ENCODE peak calls at places on chromosome 17, in nine cellular contexts. W, V, A, C, Q, R, O, B and T are unnamed samples.

GRCh38 chr17:37180371-37180770 is 195.4 kb upstream of the C17orf78 start:
- DNase-seq in O (no peak), V (no peak), W (no peak), B (no peak), R (no peak), A (no peak), Q (no peak), C (no peak), T (no peak)

GRCh38 chr17:21301593-21302550 is 17.4 kb downstream of the MAP2K3 start:
- DNase-seq in V (no peak), O (no peak), B (no peak), R (no peak), C (no peak), W (no peak), Q (no peak), A (no peak), T (no peak)

GRCh38 chr17:78993981-78994671 is 14.4 kb upstream of the LGALS3BP start:
- DNase-seq in C (no peak), A (peak), Q (no peak), V (peak), O (no peak), B (no peak), W (peak), R (peak), T (peak)

GRCh38 chr17:59844884-59845594 is 47.7 kb downstream of the TUBD1 start:
- DNase-seq in O (no peak), V (no peak), W (no peak), R (peak), Q (peak), A (no peak), C (no peak), B (no peak), T (no peak)

GRCh38 chr17:18219016-18219415 is 6.4 kb upstream of the LLGL1 start:
- DNase-seq in R (no peak), W (no peak), B (no peak), C (no peak), Q (no peak), O (no peak), V (no peak), A (peak), T (peak)

GRCh38 chr17:78266771-78267170 is 35.3 kb downstream of the TMEM235 start:
- DNase-seq in R (no peak), W (no peak), C (no peak), V (no peak), B (no peak), O (no peak), Q (no peak), A (no peak), T (no peak)

GRCh38 chr17:51000835-51001638 is 119.6 kb downstream of the SPAG9 start:
- DNase-seq in W (no peak), V (no peak), O (no peak), B (peak), A (no peak), C (peak), Q (peak), R (no peak), T (no peak)

GRCh38 chr17:75628425-75628824 is 4.8 kb upstream of the SMIM5 start:
- DNase-seq in A (no peak), W (no peak), Q (no peak), C (no peak), B (no peak), V (no peak), R (no peak), O (no peak), T (no peak)

GRCh38 chr17:82449136-82449882 is 1.2 kb downstream of the CYBC1 start:
- DNase-seq in V (peak), O (peak), B (no peak), Q (no peak), A (no peak), R (no peak), W (no peak), C (peak), T (peak)

GRCh38 chr17:58960068-58960467 is 146.6 kb downstream of the TRIM37 start:
- DNase-seq in V (no peak), Q (peak), W (no peak), A (no peak), B (peak), C (no peak), R (no peak), O (no peak), T (no peak)

GRCh38 chr17:8598913-8599312 is 31.6 kb downstream of the MYH10 start:
- DNase-seq in B (no peak), R (no peak), A (no peak), W (no peak), C (no peak), O (no peak), V (no peak), Q (no peak), T (no peak)

GRCh38 chr17:30720013-30720471 is 104.5 kb downstream of the CRLF3 start:
- DNase-seq in V (no peak), W (peak), B (no peak), R (peak), C (no peak), A (no peak), Q (no peak), O (peak), T (peak)
- TF ChIP-seq EP300 in V (no peak), W (no peak), B (no peak), R (no peak), C (no peak), A (no peak), Q (no peak), O (no peak), T (no peak)

DNA sequence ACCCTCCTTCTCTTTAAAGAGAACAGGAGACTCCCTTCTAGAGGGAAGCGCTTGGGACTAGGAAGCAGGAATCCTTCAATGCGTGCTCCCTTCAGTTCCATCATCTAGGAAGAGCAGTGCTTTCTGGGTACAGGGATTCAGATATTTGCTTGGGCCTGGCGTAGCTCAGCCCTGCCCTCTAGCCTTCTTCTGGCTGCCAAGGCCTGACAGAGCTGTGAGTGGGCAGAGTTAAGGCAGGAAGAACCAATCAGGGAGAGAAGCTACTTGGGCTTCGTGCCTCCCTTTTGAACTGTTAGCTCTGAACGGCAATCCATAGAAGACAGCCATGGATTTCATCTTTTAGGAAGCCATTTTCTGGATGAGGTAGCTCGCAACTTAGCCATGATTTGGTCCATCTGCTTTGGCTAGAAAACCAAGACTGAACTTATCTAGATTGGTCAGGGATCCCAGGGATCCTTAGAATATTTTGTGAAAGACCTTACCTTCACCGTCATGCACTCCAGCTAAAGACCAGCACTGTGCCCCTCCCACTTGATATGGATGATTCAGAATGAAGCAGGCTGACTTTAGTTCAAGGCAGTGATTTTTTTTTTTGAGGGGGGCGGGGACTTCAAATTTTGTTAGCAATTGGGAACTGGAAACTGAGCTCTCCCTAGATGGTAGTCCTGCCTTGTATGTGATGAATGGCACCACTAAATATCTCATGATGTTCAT is 2.5 kb upstream of the CORO6 start:
- DNase-seq in V (peak), B (no peak), C (no peak), O (no peak), Q (peak), R (peak), A (no peak), W (no peak), T (no peak)
- TF ChIP-seq CTCF in V (no peak), B (no peak), C (no peak), O (no peak), Q (no peak), R (no peak), A (no peak), W (no peak), T (no peak)

DNA sequence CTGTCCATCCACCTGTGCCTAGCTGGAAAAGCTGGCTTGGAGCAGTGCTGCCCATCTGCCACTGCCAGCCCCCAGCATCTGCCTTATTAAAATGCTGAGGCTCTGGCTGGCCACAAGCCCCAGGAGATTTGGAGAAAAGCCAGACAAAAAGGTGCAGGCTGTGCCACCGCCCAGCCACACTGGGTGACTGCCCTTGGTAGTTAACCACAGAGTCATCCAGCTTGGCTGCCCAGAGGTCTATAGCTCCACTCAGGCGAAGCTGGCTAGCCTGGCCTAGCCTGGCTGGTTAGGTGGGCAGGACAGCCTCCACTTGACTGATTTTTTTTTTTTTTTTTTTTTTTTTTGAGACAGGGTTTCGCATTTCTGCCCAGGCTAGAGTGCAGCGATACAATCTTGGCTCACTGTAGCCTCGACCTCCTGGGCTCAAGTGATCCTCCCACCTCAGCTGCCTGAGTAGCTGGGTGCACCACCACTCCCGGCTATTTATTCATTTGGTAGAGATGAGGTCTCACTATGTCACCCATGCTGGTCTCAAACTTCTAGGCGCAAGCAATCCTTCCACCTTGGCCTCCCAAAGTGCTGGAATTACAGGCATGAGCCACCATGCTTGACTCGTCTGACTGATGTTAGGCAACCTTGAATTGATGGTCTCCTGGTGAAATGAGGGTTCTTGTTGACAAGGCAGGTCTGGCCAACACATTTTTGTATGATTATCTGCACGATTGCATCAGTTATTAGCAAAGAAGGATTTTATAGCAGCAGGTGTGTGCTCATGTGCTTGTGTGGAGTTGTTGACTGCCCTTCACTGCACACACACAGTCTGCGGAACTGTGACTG is 103.8 kb downstream of the RAB11FIP4 start:
- DNase-seq in V (no peak), O (peak), C (no peak), W (no peak), Q (no peak), A (no peak), B (no peak), R (no peak), T (peak)
- TF ChIP-seq EP300 in V (no peak), O (no peak), C (no peak), W (no peak), Q (no peak), A (no peak), B (no peak), R (no peak), T (no peak)

GRCh38 chr17:74566132-74566753 is 1.1 kb downstream of the CD300H start:
- DNase-seq in B (peak), C (no peak), Q (peak), R (no peak), O (peak), V (no peak), W (no peak), A (no peak), T (peak)
- TF ChIP-seq CTCF in B (peak), C (peak), Q (peak), R (peak), O (peak), V (peak), W (peak), A (no peak), T (peak)

GRCh38 chr17:46010597-46011186 is 11.6 kb downstream of the STH start:
- DNase-seq in O (no peak), A (no peak), R (no peak), C (no peak), V (no peak), Q (peak), B (peak), W (no peak), T (no peak)

GRCh38 chr17:46012506-46013079 is 13.5 kb downstream of the STH start:
- DNase-seq in V (no peak), O (no peak), C (no peak), Q (no peak), R (no peak), A (no peak), B (no peak), W (no peak), T (no peak)

GRCh38 chr17:46013127-46013501 is 14.1 kb downstream of the STH start:
- DNase-seq in V (no peak), Q (no peak), B (peak), C (no peak), A (no peak), O (no peak), R (no peak), W (no peak), T (no peak)

GRCh38 chr17:46013502-46014165 is 14.6 kb downstream of the STH start:
- DNase-seq in C (no peak), B (peak), W (no peak), A (no peak), O (no peak), Q (no peak), V (no peak), R (no peak), T (no peak)

DNA sequence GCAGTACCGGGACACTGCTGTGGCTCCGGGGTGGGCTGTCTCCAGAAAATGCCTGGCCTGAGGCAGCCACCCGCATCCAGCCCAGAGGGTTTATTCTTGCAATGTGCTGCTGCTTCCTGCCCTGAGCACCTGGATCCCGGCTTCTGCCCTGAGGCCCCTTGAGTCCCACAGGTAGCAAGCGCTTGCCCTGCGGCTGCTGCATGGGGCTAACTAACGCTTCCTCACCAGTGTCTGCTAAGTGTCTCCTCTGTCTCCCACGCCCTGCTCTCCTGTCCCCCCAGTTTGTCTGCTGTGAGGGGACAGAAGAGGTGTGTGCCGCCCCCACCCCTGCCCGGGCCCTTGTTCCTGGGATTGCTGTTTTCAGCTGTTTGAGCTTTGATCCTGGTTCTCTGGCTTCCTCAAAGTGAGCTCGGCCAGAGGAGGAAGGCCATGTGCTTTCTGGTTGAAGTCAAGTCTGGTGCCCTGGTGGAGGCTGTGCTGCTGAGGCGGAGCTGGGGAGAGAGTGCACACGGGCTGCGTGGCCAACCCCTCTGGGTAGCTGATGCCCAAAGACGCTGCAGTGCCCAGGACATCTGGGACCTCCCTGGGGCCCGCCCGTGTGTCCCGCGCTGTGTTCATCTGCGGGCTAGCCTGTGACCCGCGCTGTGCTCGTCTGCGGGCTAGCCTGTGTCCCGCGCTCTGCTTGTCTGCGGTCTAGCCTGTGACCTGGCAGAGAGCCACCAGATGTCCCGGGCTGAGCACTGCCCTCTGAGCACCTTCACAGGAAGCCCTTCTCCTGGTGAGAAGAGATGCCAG is 12.9 kb downstream of the STH start:
- DNase-seq in V (no peak), W (no peak), A (no peak), R (no peak), B (no peak), O (no peak), C (no peak), Q (no peak), T (no peak)
- TF ChIP-seq EP300 in V (no peak), W (no peak), A (no peak), R (no peak), B (no peak), O (no peak), C (no peak), Q (no peak), T (no peak)